ENCODE peak calls at places on chromosomes 4 and X, in nine cellular contexts. A is activated naive CD8-positive, alpha-beta T cell treated with anti-CD3 and anti-CD28 coated beads, Interleukin-2, amount 50 U/mL, for 24 hours; X is NCI-H1417 treated with DMSO at 0.1 percent for 48 hours; H is transverse colon; I is DMS 273 treated with DMSO at 0.1 percent for 48 hours; J is T1000; S is effector memory CD4-positive, alpha-beta T cell; D is effector memory CD8-positive, alpha-beta T cell; T is GM04504. G is an unnamed sample.

GRCh38 chr4:122010610-122011009 is 58.8 kb upstream of the TRPC3 start:
- DNase-seq in A (no peak), X (no peak), H (no peak), I (no peak), J (no peak), S (no peak), D (no peak), T (no peak), G (no peak)

GRCh38 chr4:56389558-56389957 is 2.3 kb upstream of the AASDH start:
- DNase-seq in A (no peak), X (no peak), H (no peak), I (no peak), J (no peak), S (no peak), D (no peak), T (no peak), G (no peak)

GRCh38 chrX:70168238-70169188 is 8.8 kb upstream of the DGAT2L6 start:
- DNase-seq in A (no peak), X (no peak), H (no peak), I (no peak), J (peak), S (no peak), D (no peak), T (peak), G (no peak)

GRCh38 chrX:136065044-136065671 is 79.9 kb downstream of the SLC9A6 start:
- DNase-seq in A (peak), X (no peak), H (no peak), I (peak), J (no peak), S (peak), D (no peak), T (no peak), G (no peak)

GRCh38 chrX:63350551-63350950 is 581 bp downstream of the SPIN4 start:
- DNase-seq in A (peak), X (no peak), H (peak), I (no peak), J (no peak), S (no peak), D (peak), T (peak), G (peak)

GRCh38 chr4:140504261-140504660 is 6.2 kb upstream of the MGAT4D start:
- DNase-seq in A (no peak), X (no peak), H (no peak), I (no peak), J (no peak), S (no peak), D (no peak), T (no peak), G (no peak)

GRCh38 chrX:29851971-29852605 is 363.3 kb upstream of the MAGEB2 start:
- DNase-seq in A (no peak), X (no peak), H (no peak), I (no peak), J (no peak), S (no peak), D (no peak), T (no peak), G (no peak)

GRCh38 chr4:76001760-76002159 is 5.5 kb downstream of the CXCL9 start:
- DNase-seq in A (no peak), X (no peak), H (no peak), I (no peak), J (no peak), S (no peak), D (no peak), T (no peak), G (no peak)

GRCh38 chrX:68830486-68831404 is 1.9 kb downstream of the EFNB1 start:
- DNase-seq in A (no peak), X (no peak), H (no peak), I (no peak), J (no peak), S (no peak), D (no peak), T (no peak), G (no peak)

GRCh38 chr4:15303052-15303641 is 124.7 kb upstream of the C1QTNF7 start:
- DNase-seq in A (no peak), X (no peak), H (no peak), I (no peak), J (peak), S (no peak), D (no peak), T (peak), G (no peak)

GRCh38 chrX:915427-916234 is 285.0 kb downstream of the SHOX start:
- DNase-seq in A (peak), X (no peak), H (no peak), I (no peak), J (no peak), S (no peak), D (no peak), T (no peak), G (no peak)

GRCh38 chrX:101450052-101450451 is 35.2 kb upstream of the ARMCX4 start:
- DNase-seq in A (no peak), X (no peak), H (no peak), I (no peak), J (no peak), S (no peak), D (no peak), T (no peak), G (no peak)

GRCh38 chr4:118206627-118207026 is 146.2 kb downstream of the PRSS12 start:
- DNase-seq in A (no peak), X (no peak), H (no peak), I (no peak), J (no peak), S (no peak), D (no peak), T (no peak), G (no peak)

GRCh38 chr4:184356366-184356765 is 118.0 kb downstream of the IRF2 start:
- DNase-seq in A (no peak), X (no peak), H (no peak), I (no peak), J (no peak), S (no peak), D (no peak), T (no peak), G (no peak)

GRCh38 chr4:56465599-56466295 is 1.7 kb upstream of the SRP72 start:
- DNase-seq in A (no peak), X (no peak), H (no peak), I (no peak), J (no peak), S (no peak), D (no peak), T (no peak), G (no peak)

GRCh38 chr4:82201805-82202636 is 171.8 kb downstream of the HNRNPD start:
- DNase-seq in A (peak), X (no peak), H (peak), I (peak), J (no peak), S (peak), D (peak), T (peak), G (no peak)

GRCh38 chr4:89617256-89617655 is 219.7 kb downstream of the SNCA start:
- DNase-seq in A (no peak), X (no peak), H (no peak), I (no peak), J (no peak), S (no peak), D (no peak), T (no peak), G (no peak)

GRCh38 chr4:20464381-20464780 is 212.7 kb downstream of the SLIT2 start:
- DNase-seq in A (no peak), X (no peak), H (no peak), I (no peak), J (peak), S (no peak), D (no peak), T (no peak), G (no peak)

GRCh38 chr4:90606781-90607180 is 479.6 kb downstream of the CCSER1 start:
- DNase-seq in A (no peak), X (no peak), H (no peak), I (no peak), J (no peak), S (no peak), D (no peak), T (no peak), G (no peak)

GRCh38 chr4:36256398-36256828 is 12.1 kb upstream of the ARAP2 start:
- DNase-seq in A (peak), X (no peak), H (no peak), I (no peak), J (no peak), S (no peak), D (no peak), T (no peak), G (no peak)

GRCh38 chr4:6586715-6587325 is 11.8 kb downstream of the MAN2B2 start:
- DNase-seq in A (no peak), X (no peak), H (no peak), I (no peak), J (no peak), S (no peak), D (no peak), T (no peak), G (no peak)

GRCh38 chr4:1959104-1959384 is 49.7 kb downstream of the NELFA start:
- DNase-seq in A (no peak), X (no peak), H (no peak), I (no peak), J (no peak), S (no peak), D (no peak), T (no peak), G (no peak)

GRCh38 chr4:18846313-18846712 is 824.8 kb upstream of the LCORL start:
- DNase-seq in A (no peak), X (no peak), H (no peak), I (no peak), J (no peak), S (no peak), D (no peak), T (no peak), G (no peak)

GRCh38 chr4:138308421-138308820 is 66.3 kb upstream of the SLC7A11 start:
- DNase-seq in A (no peak), X (no peak), H (no peak), I (no peak), J (peak), S (no peak), D (no peak), T (no peak), G (no peak)

GRCh38 chrX:16765618-16766017 is 20.6 kb upstream of the TXLNG start:
- DNase-seq in A (no peak), X (no peak), H (no peak), I (no peak), J (no peak), S (no peak), D (no peak), T (no peak), G (no peak)

GRCh38 chrX:49100704-49101628 is 21.3 kb upstream of the WDR45 start:
- DNase-seq in A (peak), X (peak), H (peak), I (peak), J (peak), S (peak), D (peak), T (peak), G (peak)

GRCh38 chrX:55011294-55011693 is 11.1 kb downstream of the APEX2 start:
- DNase-seq in A (no peak), X (no peak), H (no peak), I (no peak), J (no peak), S (no peak), D (no peak), T (no peak), G (no peak)

GRCh38 chr4:38717604-38718003 is 53.6 kb downstream of the KLF3 start:
- DNase-seq in A (no peak), X (no peak), H (no peak), I (no peak), J (no peak), S (no peak), D (no peak), T (peak), G (no peak)

GRCh38 chrX:12978205-12979010 is 3.5 kb downstream of the TMSB4X start:
- DNase-seq in A (peak), X (no peak), H (peak), I (no peak), J (no peak), S (peak), D (peak), T (peak), G (peak)

GRCh38 chrX:53317365-53318069 is 36.1 kb upstream of the IQSEC2 start:
- DNase-seq in A (peak), X (no peak), H (peak), I (peak), J (peak), S (peak), D (peak), T (peak), G (peak)

GRCh38 chr4:30716158-30716557 is 4.0 kb upstream of the PCDH7 start:
- DNase-seq in A (no peak), X (no peak), H (no peak), I (no peak), J (no peak), S (no peak), D (no peak), T (no peak), G (no peak)

GRCh38 chr4:59834943-59835342 is 1365.2 kb upstream of the ADGRL3 start:
- DNase-seq in A (no peak), X (no peak), H (no peak), I (no peak), J (no peak), S (no peak), D (no peak), T (no peak), G (no peak)

GRCh38 chrX:136823175-136823574 is 42.4 kb upstream of the ARHGEF6 start:
- DNase-seq in A (no peak), X (no peak), H (no peak), I (no peak), J (no peak), S (no peak), D (no peak), T (peak), G (no peak)

GRCh38 chr4:152398060-152398459 is 137.8 kb downstream of the FBXW7 start:
- DNase-seq in A (no peak), X (no peak), H (no peak), I (no peak), J (no peak), S (no peak), D (no peak), T (no peak), G (no peak)

GRCh38 chr4:158783775-158784174 is 14.9 kb downstream of the FNIP2 start:
- DNase-seq in A (no peak), X (no peak), H (no peak), I (no peak), J (no peak), S (no peak), D (no peak), T (no peak), G (no peak)

GRCh38 chr4:86497980-86498379 is 96.1 kb upstream of the PTPN13 start:
- DNase-seq in A (no peak), X (no peak), H (no peak), I (no peak), J (no peak), S (no peak), D (no peak), T (no peak), G (no peak)

GRCh38 chrX:140563893-140564292 is 59.0 kb upstream of the SOX3 start:
- DNase-seq in A (no peak), X (no peak), H (no peak), I (no peak), J (no peak), S (no peak), D (no peak), T (no peak), G (no peak)

GRCh38 chrX:115408736-115409390 is 119.3 kb downstream of the LUZP4 start:
- DNase-seq in A (no peak), X (no peak), H (no peak), I (no peak), J (no peak), S (no peak), D (no peak), T (no peak), G (no peak)

GRCh38 chrX:48083212-48083611 is 11.8 kb upstream of the ZNF630 start:
- DNase-seq in A (peak), X (no peak), H (peak), I (peak), J (no peak), S (no peak), D (peak), T (no peak), G (no peak)